ENCODE peak calls at places on chromosomes 13 and 19, in six cellular contexts. One of them, this sample, is unnamed.

GRCh38 chr13:32669030-32669646 is 82.9 kb downstream of the PDS5B start:
- DNase-seq in GM23338: peak; percentile 84
- DNase-seq in PC-3: peak; percentile 65
- DNase-seq in hepatocyte: peak; percentile 63
- DNase-seq in neural progenitor cell: peak; percentile 76
- DNase-seq in HCT116: peak; percentile 28
- DNase-seq in this sample: peak; percentile 78

GRCh38 chr19:45505151-45505995 is 1.9 kb upstream of the VASP start:
- DNase-seq in GM23338: no peak
- DNase-seq in PC-3: no peak
- DNase-seq in hepatocyte: no peak
- DNase-seq in neural progenitor cell: no peak
- DNase-seq in HCT116: no peak
- DNase-seq in this sample: peak; percentile 64

GRCh38 chr13:109803822-109804221 is 17.4 kb upstream of the IRS2 start:
- DNase-seq in GM23338: no peak
- DNase-seq in PC-3: peak; percentile 79
- DNase-seq in hepatocyte: peak; percentile 61
- DNase-seq in neural progenitor cell: no peak
- DNase-seq in HCT116: no peak
- DNase-seq in this sample: no peak

GRCh38 chr13:73825143-73825542 is 309.1 kb downstream of the KLF12 start:
- DNase-seq in GM23338: no peak
- DNase-seq in PC-3: no peak
- DNase-seq in hepatocyte: no peak
- DNase-seq in neural progenitor cell: no peak
- DNase-seq in HCT116: no peak
- DNase-seq in this sample: no peak

GRCh38 chr19:6250024-6250605 is 29.7 kb downstream of the MLLT1 start:
- DNase-seq in GM23338: no peak
- DNase-seq in PC-3: no peak
- DNase-seq in hepatocyte: no peak
- DNase-seq in neural progenitor cell: no peak
- DNase-seq in HCT116: no peak
- DNase-seq in this sample: peak; percentile 83

GRCh38 chr19:44542671-44543070 is 13.2 kb upstream of the CEACAM20 start:
- DNase-seq in GM23338: no peak
- DNase-seq in PC-3: no peak
- DNase-seq in hepatocyte: no peak
- DNase-seq in neural progenitor cell: no peak
- DNase-seq in HCT116: no peak
- DNase-seq in this sample: no peak

GRCh38 chr19:55463583-55464031 is 944 bp downstream of the C19orf85 start:
- DNase-seq in GM23338: no peak
- DNase-seq in PC-3: no peak
- DNase-seq in hepatocyte: no peak
- DNase-seq in neural progenitor cell: no peak
- DNase-seq in HCT116: no peak
- DNase-seq in this sample: no peak

GRCh38 chr13:114174529-114174941 is 4.5 kb upstream of the CFAP97D2 start:
- DNase-seq in GM23338: no peak
- DNase-seq in PC-3: no peak
- DNase-seq in hepatocyte: no peak
- DNase-seq in neural progenitor cell: no peak
- DNase-seq in HCT116: no peak
- DNase-seq in this sample: no peak

GRCh38 chr19:53511933-53512374 is 26.0 kb upstream of the ZNF331 start:
- DNase-seq in GM23338: peak; percentile 96
- DNase-seq in PC-3: peak; percentile 63
- DNase-seq in hepatocyte: peak; percentile 83
- DNase-seq in neural progenitor cell: peak; percentile 84
- DNase-seq in HCT116: peak; percentile 7
- DNase-seq in this sample: peak; percentile 83

GRCh38 chr13:47326061-47326460 is 429.2 kb upstream of the HTR2A start:
- DNase-seq in GM23338: no peak
- DNase-seq in PC-3: no peak
- DNase-seq in hepatocyte: no peak
- DNase-seq in neural progenitor cell: no peak
- DNase-seq in HCT116: no peak
- DNase-seq in this sample: peak; percentile 63

GRCh38 chr19:2345794-2346663 is 14.0 kb upstream of the TMPRSS9 start:
- DNase-seq in GM23338: no peak
- DNase-seq in PC-3: no peak
- DNase-seq in hepatocyte: no peak
- DNase-seq in neural progenitor cell: no peak
- DNase-seq in HCT116: no peak
- DNase-seq in this sample: peak; percentile 24

GRCh38 chr13:51371768-51372399 is 32.4 kb downstream of the SERPINE3 start:
- DNase-seq in GM23338: no peak
- DNase-seq in PC-3: no peak
- DNase-seq in hepatocyte: no peak
- DNase-seq in neural progenitor cell: no peak
- DNase-seq in HCT116: no peak
- DNase-seq in this sample: no peak

GRCh38 chr19:34588249-34588648 is 88.7 kb downstream of the SCGB2B2 start:
- DNase-seq in GM23338: no peak
- DNase-seq in PC-3: peak; percentile 38
- DNase-seq in hepatocyte: no peak
- DNase-seq in neural progenitor cell: no peak
- DNase-seq in HCT116: peak; percentile 10
- DNase-seq in this sample: no peak

GRCh38 chr13:24630851-24631341 is 49.3 kb upstream of the ATP12A start:
- DNase-seq in GM23338: no peak
- DNase-seq in PC-3: peak; percentile 28
- DNase-seq in hepatocyte: peak; percentile 67
- DNase-seq in neural progenitor cell: peak; percentile 49
- DNase-seq in HCT116: peak; percentile 3
- DNase-seq in this sample: peak; percentile 42

DNA sequence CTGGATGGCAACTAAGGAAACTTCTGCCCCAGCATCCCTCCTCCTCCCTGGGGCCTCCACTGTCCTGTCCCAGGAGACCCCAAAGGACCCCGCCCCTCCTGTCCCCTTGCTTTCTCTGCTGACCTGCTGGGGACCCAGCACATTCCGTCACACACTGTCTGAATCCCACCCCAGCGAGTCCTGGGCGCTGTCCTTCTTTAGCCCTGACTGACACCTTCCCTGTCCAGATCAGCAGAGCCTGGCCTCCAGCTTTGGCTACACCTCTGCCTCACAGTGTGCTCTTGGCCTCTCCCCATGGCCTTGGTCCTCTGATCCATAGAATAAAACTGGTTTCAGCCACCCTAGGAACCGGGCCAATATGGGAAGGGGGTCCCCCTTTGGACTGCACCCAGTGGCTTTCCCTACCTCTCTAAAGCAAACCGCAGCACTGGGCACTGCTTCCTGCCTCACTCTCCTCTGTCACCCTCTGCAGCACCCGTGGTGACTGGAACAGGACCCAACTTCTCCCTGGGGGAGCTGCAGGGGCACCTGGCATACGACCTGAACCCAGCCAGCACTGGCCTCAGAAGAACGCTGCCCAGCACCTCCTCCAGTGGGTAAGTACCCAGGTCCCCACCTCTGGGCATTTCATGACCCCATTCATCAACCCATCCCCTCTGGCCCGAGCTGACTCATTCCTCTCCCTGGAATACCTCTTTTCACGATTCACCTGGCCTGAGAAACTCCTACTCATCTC is 46.4 kb downstream of the SMIM24 start:
- DNase-seq in GM23338: no peak
- DNase-seq in PC-3: no peak
- DNase-seq in hepatocyte: no peak
- DNase-seq in neural progenitor cell: no peak
- DNase-seq in HCT116: no peak
- DNase-seq in this sample: no peak
- H3K27ac ChIP-seq in GM23338: no peak overlapping the region
- H3K27ac ChIP-seq in PC-3: peak overlapping the region; percentile 78
- H3K27ac ChIP-seq in hepatocyte: peak overlapping the region; percentile 98
- H3K27ac ChIP-seq in neural progenitor cell: no peak overlapping the region
- H3K27ac ChIP-seq in HCT116: peak overlapping the region; percentile 86
- H3K27ac ChIP-seq in this sample: peak overlapping the region; percentile 75

DNA sequence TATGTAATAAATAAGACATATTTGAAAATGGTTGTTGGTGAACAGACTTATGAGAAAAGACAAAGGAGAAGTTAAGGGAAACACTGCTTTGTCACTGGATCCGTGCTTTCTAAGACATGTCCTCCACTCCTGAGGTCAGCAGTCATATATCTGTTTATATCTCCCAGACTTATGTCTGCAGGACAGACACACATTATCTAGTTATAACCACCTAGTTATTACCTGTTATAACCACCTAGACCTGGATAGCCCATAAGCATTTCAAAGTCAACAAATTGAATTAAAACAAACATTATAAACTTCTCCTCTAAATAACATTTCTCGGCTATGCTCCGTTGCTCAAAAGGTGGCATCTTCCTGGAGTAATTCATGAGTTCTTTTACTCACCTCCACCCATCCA is 96.4 kb downstream of the SPRY2 start:
- DNase-seq in GM23338: no peak
- DNase-seq in PC-3: no peak
- DNase-seq in hepatocyte: no peak
- DNase-seq in neural progenitor cell: no peak
- DNase-seq in HCT116: no peak
- DNase-seq in this sample: no peak
- H3K4me2 ChIP-seq in GM23338: no peak overlapping the region
- H3K4me2 ChIP-seq in PC-3: no peak overlapping the region
- H3K4me2 ChIP-seq in hepatocyte: no peak overlapping the region
- H3K4me2 ChIP-seq in neural progenitor cell: no peak overlapping the region
- H3K4me2 ChIP-seq in HCT116: no peak overlapping the region
- H3K4me2 ChIP-seq in this sample: no peak overlapping the region

GRCh38 chr13:49336655-49337054 is 88.9 kb downstream of the CDADC1 start:
- DNase-seq in GM23338: no peak
- DNase-seq in PC-3: no peak
- DNase-seq in hepatocyte: no peak
- DNase-seq in neural progenitor cell: no peak
- DNase-seq in HCT116: no peak
- DNase-seq in this sample: no peak
- TF ChIP-seq EZH2phosphoT487 in GM23338: no peak
- TF ChIP-seq EZH2phosphoT487 in PC-3: no peak
- TF ChIP-seq EZH2phosphoT487 in hepatocyte: no peak
- TF ChIP-seq EZH2phosphoT487 in neural progenitor cell: no peak
- TF ChIP-seq EZH2phosphoT487 in HCT116: no peak
- TF ChIP-seq EZH2phosphoT487 in this sample: no peak

GRCh38 chr13:97245011-97245410 is 22.9 kb downstream of the MBNL2 start:
- DNase-seq in GM23338: no peak
- DNase-seq in PC-3: no peak
- DNase-seq in hepatocyte: no peak
- DNase-seq in neural progenitor cell: no peak
- DNase-seq in HCT116: no peak
- DNase-seq in this sample: no peak
- H3K27ac ChIP-seq in GM23338: no peak overlapping the region
- H3K27ac ChIP-seq in PC-3: no peak overlapping the region
- H3K27ac ChIP-seq in hepatocyte: peak overlapping the region; percentile 24
- H3K27ac ChIP-seq in neural progenitor cell: no peak overlapping the region
- H3K27ac ChIP-seq in HCT116: no peak overlapping the region
- H3K27ac ChIP-seq in this sample: no peak overlapping the region

GRCh38 chr19:11204076-11204602 is 6.8 kb upstream of the KANK2 start:
- DNase-seq in GM23338: no peak
- DNase-seq in PC-3: no peak
- DNase-seq in hepatocyte: no peak
- DNase-seq in neural progenitor cell: no peak
- DNase-seq in HCT116: no peak
- DNase-seq in this sample: no peak

GRCh38 chr19:11202488-11203193 is 5.3 kb upstream of the KANK2 start:
- DNase-seq in GM23338: no peak
- DNase-seq in PC-3: no peak
- DNase-seq in hepatocyte: no peak
- DNase-seq in neural progenitor cell: no peak
- DNase-seq in HCT116: no peak
- DNase-seq in this sample: no peak

GRCh38 chr19:11205939-11206570 is 8.7 kb upstream of the KANK2 start:
- DNase-seq in GM23338: no peak
- DNase-seq in PC-3: no peak
- DNase-seq in hepatocyte: no peak
- DNase-seq in neural progenitor cell: no peak
- DNase-seq in HCT116: no peak
- DNase-seq in this sample: no peak

GRCh38 chr19:11203194-11204075 is 6.1 kb upstream of the KANK2 start:
- DNase-seq in GM23338: peak; percentile 77
- DNase-seq in PC-3: peak; percentile 79
- DNase-seq in hepatocyte: peak; percentile 79
- DNase-seq in neural progenitor cell: peak; percentile 79
- DNase-seq in HCT116: no peak
- DNase-seq in this sample: peak; percentile 82

DNA sequence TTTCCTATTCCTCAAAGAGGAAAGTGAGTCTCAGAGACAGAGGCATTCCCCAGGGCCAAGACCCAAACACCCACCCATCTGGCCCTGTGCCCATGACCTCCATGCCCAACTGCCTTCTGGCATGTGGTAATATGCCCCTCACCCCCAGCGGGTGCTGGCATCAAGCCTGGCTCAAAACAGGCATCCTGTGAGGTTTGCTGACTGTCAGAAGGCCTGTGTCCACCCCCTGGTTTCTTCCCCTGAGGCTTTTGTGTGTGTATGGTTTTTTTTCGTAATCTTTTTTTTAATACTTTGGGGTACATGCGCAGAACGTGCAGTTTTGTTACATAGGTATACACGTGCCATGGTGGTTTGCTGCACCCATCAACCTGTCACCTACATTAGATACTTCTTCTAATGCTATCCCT is 7.6 kb upstream of the KANK2 start:
- DNase-seq in GM23338: no peak
- DNase-seq in PC-3: peak; percentile 20
- DNase-seq in hepatocyte: no peak
- DNase-seq in neural progenitor cell: no peak
- DNase-seq in HCT116: no peak
- DNase-seq in this sample: no peak
- H3K4me2 ChIP-seq in GM23338: no peak overlapping the region
- H3K4me2 ChIP-seq in PC-3: no peak overlapping the region
- H3K4me2 ChIP-seq in hepatocyte: no peak overlapping the region
- H3K4me2 ChIP-seq in neural progenitor cell: no peak overlapping the region
- H3K4me2 ChIP-seq in HCT116: no peak overlapping the region
- H3K4me2 ChIP-seq in this sample: no peak overlapping the region

GRCh38 chr19:40228371-40228770 is 1.9 kb upstream of the CCNP start:
- DNase-seq in GM23338: no peak
- DNase-seq in PC-3: no peak
- DNase-seq in hepatocyte: no peak
- DNase-seq in neural progenitor cell: no peak
- DNase-seq in HCT116: no peak
- DNase-seq in this sample: no peak

GRCh38 chr19:40223135-40223822 is 3.2 kb downstream of the CCNP start:
- DNase-seq in GM23338: peak; percentile 87
- DNase-seq in PC-3: peak; percentile 51
- DNase-seq in hepatocyte: no peak
- DNase-seq in neural progenitor cell: peak; percentile 33
- DNase-seq in HCT116: no peak
- DNase-seq in this sample: no peak

GRCh38 chr19:40224342-40225148 is 1.9 kb downstream of the CCNP start:
- DNase-seq in GM23338: no peak
- DNase-seq in PC-3: no peak
- DNase-seq in hepatocyte: no peak
- DNase-seq in neural progenitor cell: no peak
- DNase-seq in HCT116: peak; percentile 76
- DNase-seq in this sample: no peak

GRCh38 chr19:40228863-40229262 is 2.4 kb upstream of the CCNP start:
- DNase-seq in GM23338: no peak
- DNase-seq in PC-3: no peak
- DNase-seq in hepatocyte: no peak
- DNase-seq in neural progenitor cell: no peak
- DNase-seq in HCT116: no peak
- DNase-seq in this sample: no peak

GRCh38 chr19:40225440-40226305 is 816 bp downstream of the CCNP start:
- DNase-seq in GM23338: peak; percentile 54
- DNase-seq in PC-3: no peak
- DNase-seq in hepatocyte: no peak
- DNase-seq in neural progenitor cell: no peak
- DNase-seq in HCT116: no peak
- DNase-seq in this sample: peak; percentile 59
- TF ChIP-seq EZH2phosphoT487 in GM23338: no peak
- TF ChIP-seq EZH2phosphoT487 in PC-3: no peak
- TF ChIP-seq EZH2phosphoT487 in hepatocyte: no peak
- TF ChIP-seq EZH2phosphoT487 in neural progenitor cell: no peak
- TF ChIP-seq EZH2phosphoT487 in HCT116: no peak
- TF ChIP-seq EZH2phosphoT487 in this sample: no peak

This sample was measured in GM23248.